ENCODE peak calls at places on chromosome 13, in nine cellular contexts. Y, R, G, H, J, A, U, L and D are unnamed samples.

GRCh38 chr13:113802761-113803160 is 43.7 kb downstream of the TMEM255B start:
- DNase-seq in U (no peak), Y (no peak), A (no peak), J (peak), R (no peak), L (no peak), H (peak), G (no peak), D (no peak)

GRCh38 chr13:26497991-26498423 is 59.5 kb upstream of the WASF3 start:
- DNase-seq in G (no peak), A (peak), U (no peak), L (no peak), R (no peak), H (no peak), Y (no peak), J (no peak), D (no peak)

GRCh38 chr13:59643906-59644626 is 519.7 kb downstream of the DIAPH3 start:
- DNase-seq in Y (no peak), A (no peak), G (no peak), R (no peak), L (no peak), H (no peak), U (no peak), J (no peak), D (no peak)

GRCh38 chr13:105598551-105598950 is 936.9 kb downstream of the EFNB2 start:
- DNase-seq in A (peak), Y (no peak), H (no peak), U (no peak), R (no peak), J (no peak), L (no peak), G (no peak), D (no peak)

GRCh38 chr13:110272227-110272626 is 34.7 kb downstream of the COL4A1 start:
- DNase-seq in Y (no peak), J (no peak), A (no peak), R (no peak), H (no peak), U (no peak), G (no peak), L (no peak), D (no peak)

GRCh38 chr13:46145950-46146349 is 36.0 kb downstream of the LCP1 start:
- DNase-seq in Y (no peak), G (no peak), L (no peak), U (no peak), H (no peak), R (no peak), J (no peak), A (no peak), D (no peak)

GRCh38 chr13:67225252-67226159 is 4.6 kb downstream of the PCDH9 start:
- DNase-seq in A (no peak), L (no peak), U (no peak), J (peak), Y (no peak), G (no peak), R (peak), H (no peak), D (no peak)

GRCh38 chr13:30196025-30196424 is 111.3 kb downstream of the KATNAL1 start:
- DNase-seq in L (no peak), R (peak), Y (no peak), U (no peak), A (peak), G (no peak), J (no peak), H (no peak), D (no peak)

GRCh38 chr13:106156468-106156867 is 379.0 kb downstream of the EFNB2 start:
- DNase-seq in G (peak), J (no peak), R (no peak), H (no peak), A (peak), U (no peak), Y (no peak), L (no peak), D (peak)

GRCh38 chr13:60143775-60144174 is 20.0 kb downstream of the DIAPH3 start:
- DNase-seq in R (no peak), A (no peak), J (no peak), G (no peak), Y (no peak), U (no peak), L (no peak), H (no peak), D (no peak)

GRCh38 chr13:102838982-102839381 is 6.8 kb upstream of the ERCC5 start:
- DNase-seq in R (no peak), J (no peak), U (no peak), H (no peak), A (no peak), Y (no peak), G (no peak), L (no peak), D (no peak)

GRCh38 chr13:101845501-101846012 is 393.1 kb downstream of the ITGBL1 start:
- DNase-seq in Y (no peak), G (no peak), U (no peak), H (no peak), A (no peak), J (no peak), L (no peak), R (peak), D (no peak)

GRCh38 chr13:21895769-21896168 is 224.9 kb downstream of the FGF9 start:
- DNase-seq in H (no peak), U (no peak), J (no peak), A (no peak), R (no peak), G (no peak), L (no peak), Y (no peak), D (no peak)

GRCh38 chr13:105948143-105948542 is 587.3 kb downstream of the EFNB2 start:
- DNase-seq in A (no peak), R (no peak), J (no peak), U (no peak), H (no peak), Y (no peak), L (no peak), G (no peak), D (no peak)

GRCh38 chr13:71828564-71828963 is 38.4 kb downstream of the DACH1 start:
- DNase-seq in G (no peak), A (no peak), J (no peak), U (no peak), H (no peak), L (no peak), R (no peak), Y (no peak), D (no peak)

GRCh38 chr13:31441804-31442487 is 242.2 kb downstream of the B3GLCT start:
- DNase-seq in J (no peak), L (no peak), U (no peak), R (no peak), A (no peak), Y (no peak), H (peak), G (no peak), D (no peak)

GRCh38 chr13:19606152-19606551 is 27.3 kb upstream of the MPHOSPH8 start:
- DNase-seq in A (no peak), H (no peak), J (no peak), L (no peak), R (no peak), U (no peak), G (no peak), Y (no peak), D (peak)

DNA sequence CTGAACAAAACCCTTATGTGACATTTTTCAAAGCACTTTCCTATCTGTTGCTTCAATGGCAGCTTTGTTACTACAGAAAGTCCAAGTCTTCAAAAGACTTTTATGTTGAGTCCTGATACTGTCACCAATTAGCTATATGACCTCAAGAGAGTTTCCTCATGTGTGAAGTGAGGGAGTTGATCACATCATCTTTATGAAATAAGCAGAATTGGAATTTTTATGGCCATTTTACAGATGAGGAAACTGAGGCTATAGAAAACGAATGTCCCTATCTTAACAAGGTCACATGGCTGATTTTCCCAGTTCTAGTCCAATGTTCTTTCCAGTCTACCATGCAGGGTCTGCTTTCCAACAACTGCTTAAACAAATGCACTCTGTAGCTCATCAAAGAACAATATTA is 2.6 kb downstream of the TNFRSF19 start:
- DNase-seq in R (no peak), Y (no peak), L (no peak), G (no peak), U (no peak), A (no peak), H (no peak), J (no peak), D (no peak)
- H3K27ac ChIP-seq in R (no peak), Y (no peak), L (no peak), G (no peak), U (no peak), A (no peak), H (no peak), J (no peak), D (no peak)

GRCh38 chr13:61810065-61810464 is 394.4 kb upstream of the PCDH20 start:
- DNase-seq in H (no peak), U (no peak), J (no peak), A (no peak), L (no peak), R (no peak), Y (no peak), G (no peak), D (no peak)
- H3K27ac ChIP-seq in H (no peak), U (no peak), J (no peak), A (no peak), L (no peak), R (no peak), Y (no peak), G (no peak), D (no peak)

GRCh38 chr13:80726895-80727294 is 386.0 kb upstream of the SPRY2 start:
- DNase-seq in A (no peak), G (no peak), U (no peak), L (no peak), H (no peak), Y (no peak), R (no peak), J (no peak), D (no peak)
- H3K27ac ChIP-seq in A (no peak), G (no peak), U (no peak), L (no peak), H (no peak), Y (no peak), R (no peak), J (no peak), D (no peak)

GRCh38 chr13:74243637-74244526 is 109.7 kb upstream of the KLF12 start:
- DNase-seq in R (no peak), A (peak), G (no peak), Y (no peak), U (no peak), L (no peak), H (no peak), J (no peak), D (peak)
- H3K27ac ChIP-seq in R (no peak), A (peak), G (no peak), Y (peak), U (no peak), L (no peak), H (no peak), J (no peak), D (peak)